ENCODE peak calls at places on chromosome 5, in five cellular contexts. C is chondrocyte, N is A549, A is neural progenitor cell, U is endothelial cell. Q is an unnamed sample.

GRCh38 chr5:34501840-34502239 is 154.3 kb upstream of the RAI14 start:
- DNase-seq in N (no peak), A (no peak), U (no peak), C (no peak), Q (no peak)

GRCh38 chr5:59773286-59773685 is 120.2 kb downstream of the PDE4D start:
- DNase-seq in C (no peak), U (no peak), N (no peak), A (no peak), Q (no peak)

GRCh38 chr5:171322527-171322926 is 13.5 kb downstream of the TLX3 start:
- DNase-seq in A (no peak), U (no peak), C (no peak), N (no peak), Q (no peak)

GRCh38 chr5:103366938-103367549 is 108.5 kb downstream of the MACIR start:
- DNase-seq in U (no peak), A (peak; percentile 56), N (no peak), C (no peak), Q (no peak)

GRCh38 chr5:180130291-180130869 is 58.8 kb upstream of the RNF130 start:
- DNase-seq in N (no peak), A (no peak), C (peak; percentile 66), U (no peak), Q (no peak)

GRCh38 chr5:136028782-136029742 is at the start of gene TGFBI:
- DNase-seq in C (no peak), A (peak; percentile 88), N (peak; percentile 78), U (peak; percentile 70), Q (peak; percentile 73)

GRCh38 chr5:74212336-74212735 is 428.2 kb downstream of the ENC1 start:
- DNase-seq in C (no peak), U (peak; percentile 41), A (peak; percentile 46), N (peak; percentile 39), Q (peak; percentile 28)

GRCh38 chr5:67795781-67796477 is 419.6 kb upstream of the PIK3R1 start:
- DNase-seq in U (no peak), N (no peak), A (no peak), C (no peak), Q (no peak)

GRCh38 chr5:172832383-172833315 is 1.4 kb upstream of the ERGIC1 start:
- DNase-seq in A (no peak), C (peak; percentile 28), U (no peak), N (no peak), Q (no peak)

GRCh38 chr5:125148706-125149105 is 402.3 kb upstream of the ZNF608 start:
- DNase-seq in U (no peak), C (no peak), N (no peak), A (no peak), Q (no peak)

GRCh38 chr5:79535477-79536192 is 21.7 kb upstream of the HOMER1 start:
- DNase-seq in N (no peak), A (no peak), U (no peak), C (no peak), Q (no peak)

GRCh38 chr5:93583799-93584530 is 943 bp downstream of the NR2F1 start:
- DNase-seq in N (peak; percentile 54), A (peak; percentile 89), C (no peak), U (peak; percentile 75), Q (no peak)

GRCh38 chr5:81638471-81638870 is 112.4 kb downstream of the SSBP2 start:
- DNase-seq in A (no peak), C (no peak), U (no peak), N (no peak), Q (no peak)

GRCh38 chr5:91090995-91091394 is 292.1 kb downstream of the ARRDC3 start:
- DNase-seq in N (no peak), C (no peak), U (no peak), A (no peak), Q (no peak)
- TF ChIP-seq CTCF in N (no peak), C (no peak), U (no peak), A (no peak), Q (no peak)

GRCh38 chr5:157593036-157593435 is 17.5 kb upstream of the ADAM19 start:
- DNase-seq in A (no peak), N (no peak), C (no peak), U (no peak), Q (no peak)
- TF ChIP-seq CTCF in A (no peak), N (no peak), C (no peak), U (no peak), Q (no peak)

GRCh38 chr5:76041863-76042262 is 41.3 kb upstream of the SV2C start:
- DNase-seq in N (no peak), U (peak; percentile 52), A (peak; percentile 70), C (no peak), Q (peak; percentile 32)
- TF ChIP-seq CTCF in N (no peak), U (no peak), A (no peak), C (no peak), Q (no peak)

GRCh38 chr5:169550227-169550626 is 33.3 kb upstream of the SPDL1 start:
- DNase-seq in A (no peak), C (no peak), U (no peak), N (no peak), Q (no peak)

GRCh38 chr5:169546346-169546745 is 37.2 kb upstream of the SPDL1 start:
- DNase-seq in A (no peak), C (no peak), N (no peak), U (no peak), Q (no peak)

GRCh38 chr5:169547508-169547907 is 36.1 kb upstream of the SPDL1 start:
- DNase-seq in A (no peak), N (no peak), C (no peak), U (no peak), Q (no peak)

GRCh38 chr5:169549453-169549852 is 34.1 kb upstream of the SPDL1 start:
- DNase-seq in A (no peak), U (no peak), C (no peak), N (no peak), Q (no peak)

DNA sequence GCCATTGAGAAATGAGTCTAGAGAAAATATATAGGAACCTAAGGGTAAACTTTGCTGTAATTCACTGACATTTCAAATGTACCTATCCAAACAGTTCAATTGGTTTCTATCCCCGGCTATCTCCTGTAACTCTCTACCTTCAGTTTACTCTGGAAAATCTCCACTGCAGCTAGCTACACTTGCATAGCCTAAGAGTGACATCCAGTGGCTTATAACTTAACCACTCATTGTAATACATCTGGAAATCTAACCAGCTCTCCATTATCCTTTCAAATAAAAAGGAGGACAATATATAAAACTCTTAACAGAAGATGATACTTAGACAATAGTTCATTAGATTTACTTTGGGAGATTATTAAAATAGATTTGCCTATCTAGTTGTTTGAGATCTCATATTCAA is 35.3 kb upstream of the SPDL1 start:
- DNase-seq in C (no peak), A (peak; percentile 45), N (peak; percentile 68), U (no peak), Q (no peak)
- TF ChIP-seq CTCF in C (peak; percentile 88), A (peak; percentile 54), N (peak; percentile 92), U (peak; percentile 28), Q (no peak)

GRCh38 chr5:176619203-176619568 is 9.2 kb upstream of the GPRIN1 start:
- DNase-seq in C (no peak), U (peak; percentile 77), A (peak; percentile 98), N (peak; percentile 86), Q (peak; percentile 77)
- TF ChIP-seq CTCF in C (peak; percentile 65), U (no peak), A (peak; percentile 55), N (peak; percentile 22), Q (no peak)

GRCh38 chr5:31096238-31096865 is 97.1 kb upstream of the CDH6 start:
- DNase-seq in C (no peak), N (no peak), A (no peak), U (no peak), Q (no peak)
- TF ChIP-seq CTCF in C (no peak), N (no peak), A (no peak), U (no peak), Q (no peak)

DNA sequence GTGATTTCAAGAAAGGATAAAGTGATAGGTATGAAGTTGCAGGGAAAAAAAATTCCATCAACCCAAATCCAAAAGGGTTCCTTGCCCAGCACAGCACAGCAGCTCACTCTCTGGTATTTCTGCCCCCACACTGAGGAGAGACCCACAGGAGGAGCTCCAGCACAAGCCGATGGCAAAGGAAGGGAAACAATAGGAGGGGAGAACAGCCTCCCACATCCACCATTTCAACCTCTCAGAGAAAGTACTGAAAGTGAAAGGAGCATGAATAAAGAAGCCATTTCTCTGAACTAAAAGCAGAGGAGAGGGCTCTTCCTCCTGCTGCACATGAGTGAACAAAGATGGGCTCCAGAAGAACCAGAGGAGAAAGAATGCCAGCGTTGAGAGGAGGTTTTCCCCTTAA is 54.9 kb upstream of the ZSWIM6 start:
- DNase-seq in A (peak; percentile 55), N (peak; percentile 43), C (no peak), U (no peak), Q (no peak)
- TF ChIP-seq CTCF in A (peak; percentile 35), N (no peak), C (peak; percentile 65), U (no peak), Q (no peak)

GRCh38 chr5:23776684-23777083 is 269.3 kb downstream of the PRDM9 start:
- DNase-seq in U (no peak), C (no peak), A (no peak), N (no peak), Q (no peak)
- TF ChIP-seq CTCF in U (no peak), C (no peak), A (no peak), N (no peak), Q (no peak)